ENCODE peak calls at places on chromosomes 7 and 10, in four cellular contexts. T is stomach, N is neural progenitor cell, M is tibial nerve. W is an unnamed sample. For H3K27me3, the result is how much of the 10 kb centered on the place peaks cover.

GRCh38 chr7:148434181-148434769 is 156.3 kb upstream of the C7orf33 start:
- DNase-seq in T (no peak), N (no peak), M (no peak), W (no peak)

GRCh38 chr10:100131571-100131970 is 49.9 kb upstream of the CPN1 start:
- DNase-seq in T (no peak), N (no peak), M (no peak), W (no peak)

GRCh38 chr10:3102721-3103410 is 35.5 kb downstream of the PFKP start:
- DNase-seq in T (no peak), N (no peak), M (no peak), W (no peak)

GRCh38 chr7:90211391-90212148 is at the start of gene STEAP2:
- DNase-seq in T (peak), N (peak), M (peak), W (peak)

GRCh38 chr7:150567846-150568245 is 656 bp downstream of the GIMAP4 start:
- DNase-seq in T (no peak), N (no peak), M (no peak), W (no peak)

GRCh38 chr10:48224979-48225560 is 49.4 kb downstream of the FRMPD2 start:
- DNase-seq in T (no peak), N (no peak), M (no peak), W (no peak)

GRCh38 chr7:2920956-2921708 is 77.0 kb upstream of the GNA12 start:
- DNase-seq in T (no peak), N (no peak), M (no peak), W (no peak)

GRCh38 chr10:124725171-124725631 is 19.0 kb downstream of the FAM53B start:
- DNase-seq in T (no peak), N (no peak), M (no peak), W (no peak)

GRCh38 chr7:47601119-47601880 is 19.4 kb upstream of the TNS3 start:
- DNase-seq in T (no peak), N (no peak), M (no peak), W (no peak)

GRCh38 chr7:24956021-24956420 is 24.0 kb downstream of the OSBPL3 start:
- DNase-seq in T (no peak), N (no peak), M (no peak), W (no peak)

GRCh38 chr10:72164617-72165016 is 51.2 kb upstream of the ANAPC16 start:
- DNase-seq in T (no peak), N (no peak), M (no peak), W (no peak)

GRCh38 chr10:43137701-43137970 is 609 bp upstream of the CSGALNACT2 start:
- DNase-seq in T (no peak), N (peak), M (no peak), W (peak)

GRCh38 chr10:84205853-84206513 is 11.6 kb downstream of the CDHR1 start:
- DNase-seq in T (no peak), N (no peak), M (no peak), W (no peak)

GRCh38 chr10:63799511-63799910 is 278.3 kb downstream of the REEP3 start:
- DNase-seq in T (no peak), N (no peak), M (no peak), W (no peak)

GRCh38 chr7:139825666-139826290 is 3.3 kb upstream of the TBXAS1 start:
- DNase-seq in T (no peak), N (no peak), M (no peak), W (no peak)

GRCh38 chr7:92119213-92119759 is 15.0 kb downstream of the CYP51A1 start:
- DNase-seq in T (no peak), N (no peak), M (no peak), W (no peak)
- H3K4me3 ChIP-seq in T (no peak), N (no peak), M (no peak), W (no peak)

GRCh38 chr10:113047963-113048781 is 98.1 kb downstream of the TCF7L2 start:
- DNase-seq in T (no peak), N (no peak), M (no peak), W (no peak)
- H3K27ac ChIP-seq in T (peak), N (peak), M (peak), W (peak)

DNA sequence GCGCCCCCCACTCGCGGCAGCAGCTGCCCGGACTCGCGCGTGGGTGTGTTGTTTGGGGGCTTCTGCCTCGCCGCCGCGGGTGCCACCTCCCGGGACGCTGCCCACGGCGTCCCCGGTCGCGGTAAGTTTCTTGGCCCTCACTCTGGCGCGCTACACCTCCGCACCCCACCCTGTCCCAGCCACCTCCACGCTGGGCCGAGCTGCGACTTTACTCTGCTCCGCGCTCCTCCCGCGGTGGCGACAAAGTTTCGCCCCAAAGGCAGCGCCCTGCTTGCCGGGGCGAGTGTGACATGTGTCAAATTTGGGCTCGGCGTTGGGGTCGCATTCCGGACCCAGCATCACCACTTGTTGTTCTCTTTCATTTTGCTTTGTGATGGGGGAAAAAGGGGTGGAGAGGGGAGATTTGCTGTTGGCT is 167.7 kb upstream of the PPP1R3A start:
- DNase-seq in T (peak), N (peak), M (no peak), W (peak)
- H3K27me3 ChIP-seq in T (under half), N (half or more), M (under half), W (under half)

DNA sequence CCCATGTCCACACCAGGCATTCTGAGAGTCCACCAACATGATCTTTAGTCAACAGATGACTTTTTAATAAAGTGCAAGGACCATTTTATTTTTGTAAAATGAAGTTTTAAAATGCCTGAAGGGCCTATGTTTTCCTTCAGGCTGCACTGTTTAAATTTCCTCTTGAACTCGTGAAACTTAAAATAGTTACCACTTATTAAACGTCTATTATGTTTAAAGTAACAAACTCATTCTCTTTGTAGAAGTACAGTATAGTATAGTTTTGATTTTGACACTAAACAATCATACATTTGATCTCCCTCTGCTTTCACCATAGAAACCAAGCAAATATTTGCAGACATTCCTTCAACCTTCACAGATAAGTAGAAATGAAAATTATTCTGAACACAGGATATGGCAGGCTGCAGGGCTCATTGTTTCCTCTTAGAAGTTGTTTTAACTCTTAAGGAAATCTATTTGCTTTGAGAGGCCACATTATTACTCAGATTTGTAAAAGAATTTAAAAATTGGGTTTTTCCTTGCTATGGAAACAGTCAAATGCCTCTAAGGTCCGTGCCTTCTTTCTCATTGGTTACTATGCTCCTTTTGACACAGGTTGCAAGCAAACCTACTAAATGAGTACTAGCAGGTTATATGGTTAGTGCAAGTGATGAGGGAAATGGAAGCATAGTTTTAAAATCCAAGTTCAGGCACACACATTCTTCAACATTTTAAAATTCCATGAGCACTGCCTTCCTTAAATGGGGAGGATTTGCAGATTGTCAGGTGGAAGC is 92.8 kb upstream of the FAM133B start:
- DNase-seq in T (no peak), N (no peak), M (no peak), W (no peak)
- H3K4me3 ChIP-seq in T (no peak), N (no peak), M (no peak), W (no peak)

GRCh38 chr7:130894146-130895005 is 160.4 kb upstream of the KLF14 start:
- DNase-seq in T (peak), N (no peak), M (peak), W (peak)
- H3K27ac ChIP-seq in T (peak), N (no peak), M (peak), W (peak)

GRCh38 chr7:129777993-129778769 is 166.7 kb downstream of the NRF1 start:
- DNase-seq in T (no peak), N (peak), M (no peak), W (no peak)

GRCh38 chr7:129781128-129781855 is 169.8 kb downstream of the NRF1 start:
- DNase-seq in T (no peak), N (no peak), M (no peak), W (no peak)

GRCh38 chr7:129780257-129781127 is 169.0 kb downstream of the NRF1 start:
- DNase-seq in T (peak), N (peak), M (no peak), W (no peak)

GRCh38 chr7:129778770-129779601 is 167.5 kb downstream of the NRF1 start:
- DNase-seq in T (no peak), N (peak), M (no peak), W (no peak)

GRCh38 chr7:129779602-129780256 is 168.2 kb downstream of the NRF1 start:
- DNase-seq in T (peak), N (peak), M (no peak), W (no peak)
- H3K27me3 ChIP-seq in T (under half), N (half or more), M (half or more), W (half or more)

DNA sequence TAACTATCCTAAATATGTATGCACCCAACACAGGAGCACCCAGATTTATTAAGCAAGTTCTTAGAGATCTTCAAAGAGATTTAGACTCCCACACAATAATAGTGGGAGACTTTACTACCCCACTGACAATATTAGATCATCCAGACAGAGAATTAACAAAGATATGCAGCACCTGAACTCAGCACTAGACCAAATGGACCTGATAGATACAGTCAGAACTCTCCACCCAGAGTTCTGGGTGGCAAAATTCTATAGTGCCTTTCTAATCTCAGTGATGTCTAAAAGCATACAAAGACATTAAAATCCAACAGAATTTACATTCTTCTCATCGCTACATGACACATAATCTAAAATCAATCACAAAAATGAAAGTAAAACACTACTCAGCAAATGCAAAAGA is 183.3 kb downstream of the AGMO start:
- DNase-seq in T (no peak), N (no peak), M (no peak), W (no peak)
- H3K4me3 ChIP-seq in T (no peak), N (no peak), M (no peak), W (no peak)

GRCh38 chr7:73971315-73971700 is 56.7 kb upstream of the ELN start:
- DNase-seq in T (peak), N (no peak), M (no peak), W (peak)
- H3K27ac ChIP-seq in T (no peak), N (no peak), M (no peak), W (no peak)